ENCODE peak calls at places on chromosomes 3 and 15, in seven cellular contexts. One of them, this sample, is unnamed.

GRCh38 chr3:41200669-41201021 is 1.3 kb downstream of the CTNNB1 start:
- DNase-seq in lung: no peak
- DNase-seq in NCI-H187 treated with DMSO at 0.1 percent for 48 hours: no peak
- DNase-seq in NCI-H774: no peak
- DNase-seq in ovary: no peak
- DNase-seq in NCI-H510A treated with DMSO at 0.1 percent for 48 hours: no peak
- DNase-seq in substantia nigra: peak; percentile 11
- DNase-seq in this sample: no peak

GRCh38 chr15:25736451-25736850 is 126.7 kb downstream of the ATP10A start:
- DNase-seq in lung: no peak
- DNase-seq in NCI-H187 treated with DMSO at 0.1 percent for 48 hours: no peak
- DNase-seq in NCI-H774: no peak
- DNase-seq in ovary: no peak
- DNase-seq in NCI-H510A treated with DMSO at 0.1 percent for 48 hours: no peak
- DNase-seq in substantia nigra: no peak
- DNase-seq in this sample: no peak

GRCh38 chr3:128875556-128876120 is 3.8 kb upstream of the ACAD9 start:
- DNase-seq in lung: no peak
- DNase-seq in NCI-H187 treated with DMSO at 0.1 percent for 48 hours: no peak
- DNase-seq in NCI-H774: no peak
- DNase-seq in ovary: no peak
- DNase-seq in NCI-H510A treated with DMSO at 0.1 percent for 48 hours: peak; percentile 16
- DNase-seq in substantia nigra: no peak
- DNase-seq in this sample: no peak

GRCh38 chr3:5022187-5022965 is 43.1 kb downstream of the BHLHE40 start:
- DNase-seq in lung: no peak
- DNase-seq in NCI-H187 treated with DMSO at 0.1 percent for 48 hours: no peak
- DNase-seq in NCI-H774: no peak
- DNase-seq in ovary: no peak
- DNase-seq in NCI-H510A treated with DMSO at 0.1 percent for 48 hours: no peak
- DNase-seq in substantia nigra: no peak
- DNase-seq in this sample: no peak

GRCh38 chr15:84949845-84950569 is 31.6 kb upstream of the PDE8A start:
- DNase-seq in lung: no peak
- DNase-seq in NCI-H187 treated with DMSO at 0.1 percent for 48 hours: no peak
- DNase-seq in NCI-H774: no peak
- DNase-seq in ovary: no peak
- DNase-seq in NCI-H510A treated with DMSO at 0.1 percent for 48 hours: no peak
- DNase-seq in substantia nigra: peak; percentile 24
- DNase-seq in this sample: peak; percentile 25

GRCh38 chr15:84098604-84099003 is 137.0 kb upstream of the GOLGA6L4 start:
- DNase-seq in lung: no peak
- DNase-seq in NCI-H187 treated with DMSO at 0.1 percent for 48 hours: no peak
- DNase-seq in NCI-H774: no peak
- DNase-seq in ovary: no peak
- DNase-seq in NCI-H510A treated with DMSO at 0.1 percent for 48 hours: no peak
- DNase-seq in substantia nigra: no peak
- DNase-seq in this sample: no peak

GRCh38 chr3:8001307-8001706 is 500.3 kb upstream of the LMCD1 start:
- DNase-seq in lung: no peak
- DNase-seq in NCI-H187 treated with DMSO at 0.1 percent for 48 hours: no peak
- DNase-seq in NCI-H774: no peak
- DNase-seq in ovary: no peak
- DNase-seq in NCI-H510A treated with DMSO at 0.1 percent for 48 hours: no peak
- DNase-seq in substantia nigra: no peak
- DNase-seq in this sample: no peak

GRCh38 chr3:178072931-178073330 is 463.3 kb upstream of the KCNMB2 start:
- DNase-seq in lung: no peak
- DNase-seq in NCI-H187 treated with DMSO at 0.1 percent for 48 hours: no peak
- DNase-seq in NCI-H774: no peak
- DNase-seq in ovary: no peak
- DNase-seq in NCI-H510A treated with DMSO at 0.1 percent for 48 hours: no peak
- DNase-seq in substantia nigra: no peak
- DNase-seq in this sample: no peak

GRCh38 chr3:197465996-197466549 is 89.7 kb downstream of the BDH1 start:
- DNase-seq in lung: no peak
- DNase-seq in NCI-H187 treated with DMSO at 0.1 percent for 48 hours: no peak
- DNase-seq in NCI-H774: no peak
- DNase-seq in ovary: no peak
- DNase-seq in NCI-H510A treated with DMSO at 0.1 percent for 48 hours: no peak
- DNase-seq in substantia nigra: no peak
- DNase-seq in this sample: no peak

GRCh38 chr15:88769161-88769971 is 33.9 kb upstream of the ACAN start:
- DNase-seq in lung: no peak
- DNase-seq in NCI-H187 treated with DMSO at 0.1 percent for 48 hours: no peak
- DNase-seq in NCI-H774: no peak
- DNase-seq in ovary: no peak
- DNase-seq in NCI-H510A treated with DMSO at 0.1 percent for 48 hours: no peak
- DNase-seq in substantia nigra: peak; percentile 1
- DNase-seq in this sample: peak; percentile 24

This sample was measured in C1 segment of cervical spinal cord.